ENCODE peak calls at places on chromosomes 4 and X, in ten cellular contexts. One of them, this sample, is unnamed.

GRCh38 chrX:72305286-72306084 is at the start of gene CITED1:
- DNase-seq in germinal center: no peak
- DNase-seq in psoas muscle: no peak
- DNase-seq in T1000: no peak
- DNase-seq in caudate nucleus: no peak
- DNase-seq in activated T-cell treated with anti-CD3 and anti-CD28 coated beads, Interleukin-2, amount 50 U/mL, for 4 hours: no peak
- DNase-seq in IMR-90: no peak
- DNase-seq in NCI-H748 treated with DMSO at 0.1 percent for 48 hours: no peak
- DNase-seq in lower leg skin: no peak
- DNase-seq in fibroblast of mammary gland: no peak
- DNase-seq in this sample: no peak

GRCh38 chrX:45031830-45032229 is 158.8 kb downstream of the KDM6A start:
- DNase-seq in NCI-H748 treated with DMSO at 0.1 percent for 48 hours: no peak
- DNase-seq in caudate nucleus: no peak
- DNase-seq in T1000: no peak
- DNase-seq in germinal center: no peak
- DNase-seq in fibroblast of mammary gland: no peak
- DNase-seq in psoas muscle: no peak
- DNase-seq in IMR-90: no peak
- DNase-seq in lower leg skin: no peak
- DNase-seq in activated T-cell treated with anti-CD3 and anti-CD28 coated beads, Interleukin-2, amount 50 U/mL, for 4 hours: no peak
- DNase-seq in this sample: no peak

GRCh38 chr4:16537926-16538325 is 311.7 kb upstream of the TAPT1 start:
- DNase-seq in activated T-cell treated with anti-CD3 and anti-CD28 coated beads, Interleukin-2, amount 50 U/mL, for 4 hours: no peak
- DNase-seq in psoas muscle: no peak
- DNase-seq in T1000: no peak
- DNase-seq in caudate nucleus: no peak
- DNase-seq in fibroblast of mammary gland: no peak
- DNase-seq in IMR-90: no peak
- DNase-seq in lower leg skin: no peak
- DNase-seq in germinal center: no peak
- DNase-seq in NCI-H748 treated with DMSO at 0.1 percent for 48 hours: no peak
- DNase-seq in this sample: no peak

GRCh38 chr4:67922697-67923096 is 38.9 kb upstream of the TMPRSS11D start:
- DNase-seq in psoas muscle: no peak
- DNase-seq in caudate nucleus: no peak
- DNase-seq in T1000: peak
- DNase-seq in IMR-90: no peak
- DNase-seq in NCI-H748 treated with DMSO at 0.1 percent for 48 hours: no peak
- DNase-seq in activated T-cell treated with anti-CD3 and anti-CD28 coated beads, Interleukin-2, amount 50 U/mL, for 4 hours: no peak
- DNase-seq in lower leg skin: no peak
- DNase-seq in fibroblast of mammary gland: peak
- DNase-seq in germinal center: no peak
- DNase-seq in this sample: no peak

GRCh38 chr4:20271954-20272353 is 20.2 kb downstream of the SLIT2 start:
- DNase-seq in lower leg skin: no peak
- DNase-seq in caudate nucleus: no peak
- DNase-seq in T1000: no peak
- DNase-seq in IMR-90: no peak
- DNase-seq in germinal center: no peak
- DNase-seq in psoas muscle: no peak
- DNase-seq in NCI-H748 treated with DMSO at 0.1 percent for 48 hours: no peak
- DNase-seq in activated T-cell treated with anti-CD3 and anti-CD28 coated beads, Interleukin-2, amount 50 U/mL, for 4 hours: no peak
- DNase-seq in fibroblast of mammary gland: no peak
- DNase-seq in this sample: no peak

GRCh38 chrX:56798866-56799864 is 70.1 kb downstream of the NBDY start:
- DNase-seq in lower leg skin: peak
- DNase-seq in IMR-90: no peak
- DNase-seq in germinal center: no peak
- DNase-seq in T1000: no peak
- DNase-seq in activated T-cell treated with anti-CD3 and anti-CD28 coated beads, Interleukin-2, amount 50 U/mL, for 4 hours: no peak
- DNase-seq in psoas muscle: no peak
- DNase-seq in caudate nucleus: no peak
- DNase-seq in fibroblast of mammary gland: no peak
- DNase-seq in NCI-H748 treated with DMSO at 0.1 percent for 48 hours: no peak
- DNase-seq in this sample: no peak

GRCh38 chrX:39196192-39197102 is 395.2 kb downstream of the MID1IP1 start:
- DNase-seq in IMR-90: peak
- DNase-seq in psoas muscle: no peak
- DNase-seq in NCI-H748 treated with DMSO at 0.1 percent for 48 hours: peak
- DNase-seq in fibroblast of mammary gland: peak
- DNase-seq in lower leg skin: no peak
- DNase-seq in caudate nucleus: no peak
- DNase-seq in germinal center: peak
- DNase-seq in activated T-cell treated with anti-CD3 and anti-CD28 coated beads, Interleukin-2, amount 50 U/mL, for 4 hours: peak
- DNase-seq in T1000: peak
- DNase-seq in this sample: no peak

GRCh38 chr4:3856604-3857204 is 90.5 kb downstream of the ADRA2C start:
- DNase-seq in IMR-90: no peak
- DNase-seq in fibroblast of mammary gland: no peak
- DNase-seq in psoas muscle: no peak
- DNase-seq in caudate nucleus: no peak
- DNase-seq in lower leg skin: no peak
- DNase-seq in NCI-H748 treated with DMSO at 0.1 percent for 48 hours: no peak
- DNase-seq in germinal center: no peak
- DNase-seq in activated T-cell treated with anti-CD3 and anti-CD28 coated beads, Interleukin-2, amount 50 U/mL, for 4 hours: no peak
- DNase-seq in T1000: no peak
- DNase-seq in this sample: no peak

GRCh38 chr4:55398966-55399365 is 3.2 kb downstream of the TMEM165 start:
- DNase-seq in psoas muscle: no peak
- DNase-seq in activated T-cell treated with anti-CD3 and anti-CD28 coated beads, Interleukin-2, amount 50 U/mL, for 4 hours: no peak
- DNase-seq in T1000: no peak
- DNase-seq in fibroblast of mammary gland: peak
- DNase-seq in germinal center: no peak
- DNase-seq in lower leg skin: no peak
- DNase-seq in caudate nucleus: no peak
- DNase-seq in NCI-H748 treated with DMSO at 0.1 percent for 48 hours: no peak
- DNase-seq in IMR-90: peak
- DNase-seq in this sample: no peak

GRCh38 chr4:105605493-105605892 is 53.1 kb downstream of the ARHGEF38 start:
- DNase-seq in T1000: no peak
- DNase-seq in germinal center: no peak
- DNase-seq in fibroblast of mammary gland: peak
- DNase-seq in activated T-cell treated with anti-CD3 and anti-CD28 coated beads, Interleukin-2, amount 50 U/mL, for 4 hours: no peak
- DNase-seq in lower leg skin: no peak
- DNase-seq in psoas muscle: no peak
- DNase-seq in NCI-H748 treated with DMSO at 0.1 percent for 48 hours: peak
- DNase-seq in IMR-90: peak
- DNase-seq in caudate nucleus: no peak
- DNase-seq in this sample: no peak

GRCh38 chrX:122363112-122363511 is 821.0 kb upstream of the GRIA3 start:
- DNase-seq in IMR-90: no peak
- DNase-seq in germinal center: no peak
- DNase-seq in psoas muscle: no peak
- DNase-seq in activated T-cell treated with anti-CD3 and anti-CD28 coated beads, Interleukin-2, amount 50 U/mL, for 4 hours: no peak
- DNase-seq in caudate nucleus: no peak
- DNase-seq in NCI-H748 treated with DMSO at 0.1 percent for 48 hours: no peak
- DNase-seq in T1000: no peak
- DNase-seq in fibroblast of mammary gland: no peak
- DNase-seq in lower leg skin: no peak
- DNase-seq in this sample: no peak

GRCh38 chr4:155666701-155667537 is at the start of gene GUCY1A1:
- DNase-seq in caudate nucleus: peak
- DNase-seq in fibroblast of mammary gland: no peak
- DNase-seq in psoas muscle: peak
- DNase-seq in lower leg skin: peak
- DNase-seq in IMR-90: no peak
- DNase-seq in germinal center: peak
- DNase-seq in NCI-H748 treated with DMSO at 0.1 percent for 48 hours: peak
- DNase-seq in T1000: no peak
- DNase-seq in activated T-cell treated with anti-CD3 and anti-CD28 coated beads, Interleukin-2, amount 50 U/mL, for 4 hours: no peak
- DNase-seq in this sample: no peak

GRCh38 chr4:112817933-112818921 is 181.3 kb downstream of the LARP7 start:
- DNase-seq in germinal center: peak
- DNase-seq in NCI-H748 treated with DMSO at 0.1 percent for 48 hours: peak
- DNase-seq in psoas muscle: peak
- DNase-seq in caudate nucleus: peak
- DNase-seq in lower leg skin: peak
- DNase-seq in fibroblast of mammary gland: peak
- DNase-seq in activated T-cell treated with anti-CD3 and anti-CD28 coated beads, Interleukin-2, amount 50 U/mL, for 4 hours: no peak
- DNase-seq in T1000: peak
- DNase-seq in IMR-90: peak
- DNase-seq in this sample: no peak

GRCh38 chr4:33171873-33172550 is 2451.8 kb downstream of the PCDH7 start:
- DNase-seq in fibroblast of mammary gland: no peak
- DNase-seq in caudate nucleus: no peak
- DNase-seq in germinal center: no peak
- DNase-seq in lower leg skin: no peak
- DNase-seq in psoas muscle: no peak
- DNase-seq in NCI-H748 treated with DMSO at 0.1 percent for 48 hours: no peak
- DNase-seq in activated T-cell treated with anti-CD3 and anti-CD28 coated beads, Interleukin-2, amount 50 U/mL, for 4 hours: no peak
- DNase-seq in T1000: no peak
- DNase-seq in IMR-90: no peak
- DNase-seq in this sample: no peak

GRCh38 chr4:184189966-184190365 is 27.7 kb downstream of the ENPP6 start:
- DNase-seq in lower leg skin: no peak
- DNase-seq in IMR-90: no peak
- DNase-seq in psoas muscle: no peak
- DNase-seq in T1000: no peak
- DNase-seq in activated T-cell treated with anti-CD3 and anti-CD28 coated beads, Interleukin-2, amount 50 U/mL, for 4 hours: no peak
- DNase-seq in caudate nucleus: no peak
- DNase-seq in NCI-H748 treated with DMSO at 0.1 percent for 48 hours: no peak
- DNase-seq in germinal center: no peak
- DNase-seq in fibroblast of mammary gland: no peak
- DNase-seq in this sample: no peak

GRCh38 chrX:133985164-133986007 is at the start of gene GPC3:
- DNase-seq in IMR-90: peak
- DNase-seq in NCI-H748 treated with DMSO at 0.1 percent for 48 hours: peak
- DNase-seq in caudate nucleus: no peak
- DNase-seq in T1000: peak
- DNase-seq in lower leg skin: no peak
- DNase-seq in psoas muscle: peak
- DNase-seq in fibroblast of mammary gland: peak
- DNase-seq in germinal center: peak
- DNase-seq in activated T-cell treated with anti-CD3 and anti-CD28 coated beads, Interleukin-2, amount 50 U/mL, for 4 hours: peak
- DNase-seq in this sample: peak

GRCh38 chrX:630007-630921 is at the start of gene SHOX:
- DNase-seq in lower leg skin: no peak
- DNase-seq in psoas muscle: no peak
- DNase-seq in fibroblast of mammary gland: no peak
- DNase-seq in activated T-cell treated with anti-CD3 and anti-CD28 coated beads, Interleukin-2, amount 50 U/mL, for 4 hours: no peak
- DNase-seq in IMR-90: no peak
- DNase-seq in NCI-H748 treated with DMSO at 0.1 percent for 48 hours: no peak
- DNase-seq in germinal center: no peak
- DNase-seq in T1000: no peak
- DNase-seq in caudate nucleus: no peak
- DNase-seq in this sample: no peak

GRCh38 chr4:136078971-136079370 is 1453.3 kb downstream of the PCDH18 start:
- DNase-seq in fibroblast of mammary gland: peak
- DNase-seq in T1000: no peak
- DNase-seq in NCI-H748 treated with DMSO at 0.1 percent for 48 hours: no peak
- DNase-seq in lower leg skin: no peak
- DNase-seq in germinal center: no peak
- DNase-seq in psoas muscle: no peak
- DNase-seq in activated T-cell treated with anti-CD3 and anti-CD28 coated beads, Interleukin-2, amount 50 U/mL, for 4 hours: no peak
- DNase-seq in IMR-90: peak
- DNase-seq in caudate nucleus: no peak
- DNase-seq in this sample: no peak

GRCh38 chr4:138275946-138276621 is 33.9 kb upstream of the SLC7A11 start:
- DNase-seq in caudate nucleus: no peak
- DNase-seq in psoas muscle: no peak
- DNase-seq in IMR-90: peak
- DNase-seq in lower leg skin: no peak
- DNase-seq in T1000: peak
- DNase-seq in germinal center: no peak
- DNase-seq in activated T-cell treated with anti-CD3 and anti-CD28 coated beads, Interleukin-2, amount 50 U/mL, for 4 hours: no peak
- DNase-seq in fibroblast of mammary gland: peak
- DNase-seq in NCI-H748 treated with DMSO at 0.1 percent for 48 hours: no peak
- DNase-seq in this sample: no peak

GRCh38 chr4:118249890-118250289 is 102.9 kb downstream of the PRSS12 start:
- DNase-seq in caudate nucleus: no peak
- DNase-seq in T1000: no peak
- DNase-seq in IMR-90: no peak
- DNase-seq in fibroblast of mammary gland: no peak
- DNase-seq in activated T-cell treated with anti-CD3 and anti-CD28 coated beads, Interleukin-2, amount 50 U/mL, for 4 hours: no peak
- DNase-seq in germinal center: no peak
- DNase-seq in lower leg skin: no peak
- DNase-seq in psoas muscle: no peak
- DNase-seq in NCI-H748 treated with DMSO at 0.1 percent for 48 hours: no peak
- DNase-seq in this sample: no peak

GRCh38 chrX:129618997-129619396 is 35.8 kb downstream of the APLN start:
- DNase-seq in fibroblast of mammary gland: no peak
- DNase-seq in NCI-H748 treated with DMSO at 0.1 percent for 48 hours: no peak
- DNase-seq in germinal center: no peak
- DNase-seq in caudate nucleus: no peak
- DNase-seq in activated T-cell treated with anti-CD3 and anti-CD28 coated beads, Interleukin-2, amount 50 U/mL, for 4 hours: no peak
- DNase-seq in IMR-90: no peak
- DNase-seq in psoas muscle: no peak
- DNase-seq in T1000: no peak
- DNase-seq in lower leg skin: no peak
- DNase-seq in this sample: no peak

This sample was measured in activated T-helper 9 cell treated with anti-CD3 and anti-CD28 coated beads, Interleukin-2, amount 50 U/mL, for 16 hours.